ENCODE peak calls at places on chromosomes 2 and 18, in five cellular contexts. S, V, T, I and N are unnamed samples. For H3K9me3, the result is how much of the 10 kb centered on the place peaks cover.

GRCh38 chr2:45218931-45219339 is 209.7 kb upstream of the SIX2 start:
- DNase-seq in V (no peak), I (no peak), T (no peak), S (no peak), N (no peak)

GRCh38 chr2:230927711-230928341 is 2.8 kb upstream of the GPR55 start:
- DNase-seq in V (peak), I (peak), T (no peak), S (no peak), N (peak)

GRCh38 chr18:30132959-30133358 is 909.6 kb downstream of the DSC3 start:
- DNase-seq in T (no peak), I (no peak), S (no peak), V (no peak), N (no peak)

GRCh38 chr18:46696702-46697101 is 39.7 kb upstream of the LOXHD1 start:
- DNase-seq in V (no peak), S (no peak), I (no peak), T (no peak), N (no peak)

GRCh38 chr2:171579481-171579880 is 57.2 kb downstream of the CYBRD1 start:
- DNase-seq in T (no peak), V (no peak), S (no peak), I (no peak), N (no peak)

GRCh38 chr2:64403426-64403825 is 50.5 kb upstream of the LGALSL start:
- DNase-seq in S (no peak), T (no peak), I (no peak), V (no peak), N (no peak)

GRCh38 chr2:176490061-176490861 is 221.0 kb downstream of the MTX2 start:
- DNase-seq in V (peak), S (no peak), I (no peak), T (peak), N (peak)

GRCh38 chr18:32906506-32907214 is 133.8 kb upstream of the KLHL14 start:
- DNase-seq in I (no peak), T (no peak), V (no peak), S (no peak), N (no peak)

GRCh38 chr2:127149384-127149783 is 42.4 kb upstream of the BIN1 start:
- DNase-seq in V (no peak), T (no peak), S (no peak), I (no peak), N (no peak)

GRCh38 chr2:165016772-165017411 is 61.6 kb upstream of the SLC38A11 start:
- DNase-seq in I (no peak), T (no peak), S (peak), V (no peak), N (no peak)

GRCh38 chr2:48070415-48070814 is 164.1 kb upstream of the FBXO11 start:
- DNase-seq in T (no peak), I (no peak), V (no peak), S (no peak), N (no peak)

GRCh38 chr2:231169475-231169874 is 29.0 kb upstream of the ARMC9 start:
- DNase-seq in T (no peak), V (no peak), I (no peak), S (no peak), N (no peak)

GRCh38 chr2:143553261-143553660 is 424.0 kb downstream of the ARHGAP15 start:
- DNase-seq in S (no peak), T (no peak), V (no peak), I (no peak), N (no peak)

GRCh38 chr18:4040391-4041172 is 414.5 kb downstream of the DLGAP1 start:
- DNase-seq in V (no peak), S (no peak), T (no peak), I (no peak), N (no peak)

GRCh38 chr2:36389081-36389480 is 33.5 kb downstream of the CRIM1 start:
- DNase-seq in T (no peak), S (no peak), V (no peak), I (no peak), N (no peak)

GRCh38 chr2:89797320-89798038 is 1106.0 kb downstream of the RPIA start:
- DNase-seq in I (no peak), V (no peak), S (no peak), T (no peak), N (no peak)
- H3K9me3 ChIP-seq in I (half or more), V (under half), S (under half), T (under half), N (under half)

GRCh38 chr18:9001209-9001608 is 101.3 kb upstream of the NDUFV2 start:
- DNase-seq in S (no peak), I (no peak), T (no peak), V (no peak), N (no peak)
- TF ChIP-seq POLR2A in S (no peak), I (no peak), T (no peak), V (no peak), N (no peak)

DNA sequence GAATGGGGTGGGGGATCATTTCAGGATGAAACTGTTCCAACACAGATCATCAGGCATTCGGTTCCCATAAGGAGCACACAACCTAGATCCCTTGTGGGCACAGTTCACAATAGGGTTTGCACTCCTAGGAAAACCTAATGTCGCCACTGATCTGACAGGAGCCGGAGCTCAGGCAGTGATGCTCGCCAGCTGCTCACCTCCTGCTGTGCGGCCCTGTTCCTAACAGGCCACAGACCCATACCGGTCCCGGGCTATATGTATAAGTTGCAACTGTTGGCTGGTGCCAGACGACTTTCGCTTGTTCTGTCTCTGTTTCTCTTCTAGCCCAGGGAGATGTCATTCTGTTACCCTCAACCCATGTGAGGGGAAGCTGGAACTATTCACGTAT is 170.4 kb downstream of the BCL2 start:
- DNase-seq in S (no peak), I (no peak), V (no peak), T (no peak), N (no peak)
- H3K9me3 ChIP-seq in S (under half), I (under half), V (under half), T (under half), N (under half)

GRCh38 chr2:133421516-133422324 is 146.5 kb downstream of the NCKAP5 start:
- DNase-seq in S (no peak), V (peak), I (no peak), T (no peak), N (no peak)
- TF ChIP-seq POLR2A in S (no peak), V (no peak), I (no peak), T (no peak), N (no peak)

DNA sequence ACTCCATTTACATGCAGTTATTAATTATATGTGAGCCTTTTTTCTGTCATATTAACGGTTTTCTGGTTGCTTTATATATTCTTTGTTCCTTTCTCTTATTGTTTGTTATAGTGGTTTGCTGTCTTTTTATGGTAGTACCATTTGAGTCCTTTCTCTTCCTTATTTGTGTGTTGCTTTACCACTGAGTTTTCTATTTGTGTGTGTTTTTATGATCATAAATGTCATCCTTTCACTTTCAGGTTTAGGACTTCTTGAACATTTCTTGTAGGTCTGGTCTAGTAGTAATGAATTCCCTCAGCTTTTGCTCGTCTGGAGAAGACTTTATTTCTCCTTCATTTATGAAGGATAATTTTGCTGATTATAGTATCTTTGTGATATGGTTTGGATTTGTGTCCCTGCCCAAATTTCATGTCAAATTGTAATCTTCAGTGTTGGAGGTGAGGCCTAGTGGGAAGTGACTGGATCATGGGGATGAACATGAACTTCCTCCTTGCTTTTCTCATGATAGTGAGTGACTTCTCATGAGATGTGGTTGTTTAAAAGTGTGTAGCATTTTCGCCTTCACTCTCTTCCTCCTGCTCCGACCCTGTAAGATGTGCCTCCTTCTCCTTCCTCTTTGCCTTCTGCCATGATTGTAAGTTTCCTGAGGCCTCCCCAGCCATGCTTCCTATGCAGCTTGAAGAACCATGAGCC is 11.5 kb downstream of the GCC2 start:
- DNase-seq in S (no peak), V (no peak), T (no peak), I (no peak), N (no peak)
- H3K9me3 ChIP-seq in S (under half), V (under half), T (under half), I (under half), N (under half)

DNA sequence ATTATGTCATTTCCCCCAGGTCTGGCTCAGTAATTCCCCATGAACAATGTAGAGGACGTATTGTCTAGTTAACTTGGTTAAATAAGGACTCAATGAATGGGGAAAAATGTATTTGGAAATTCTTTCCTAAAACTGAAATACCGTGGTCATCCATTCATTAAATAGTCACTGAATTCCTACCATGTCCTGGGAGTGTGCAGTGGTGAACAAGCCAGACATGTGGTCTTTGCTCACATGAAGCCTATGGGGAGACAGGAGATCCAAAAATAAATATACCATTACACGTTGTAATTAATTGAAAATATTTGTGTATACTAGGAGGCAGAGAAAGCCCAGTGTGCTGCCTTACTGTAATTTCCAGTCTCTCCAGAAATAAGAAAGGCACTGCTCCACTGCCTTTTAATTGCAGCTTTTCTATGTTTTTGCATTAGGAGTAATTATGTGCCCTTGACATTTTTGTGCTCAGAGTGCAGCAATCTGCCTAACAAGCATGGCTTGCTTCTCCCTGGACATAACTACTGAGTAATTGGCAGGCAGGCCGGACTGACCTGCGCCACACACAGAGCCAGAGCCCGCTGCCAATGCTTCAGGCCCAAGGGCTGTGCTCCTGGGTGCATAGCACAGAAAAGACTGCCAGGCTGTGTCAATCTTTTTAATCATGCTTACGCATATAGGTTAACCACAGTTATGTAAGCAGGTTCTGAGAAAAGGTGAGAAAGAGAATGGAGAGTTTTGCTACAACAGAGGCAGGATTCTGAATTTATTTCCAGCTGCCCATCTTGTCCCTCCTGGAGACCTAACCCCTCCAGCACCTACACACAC is 22.2 kb upstream of the TTC39C start:
- DNase-seq in T (no peak), V (peak), I (no peak), S (peak), N (peak)
- TF ChIP-seq POLR2A in T (no peak), V (no peak), I (no peak), S (peak), N (no peak)

DNA sequence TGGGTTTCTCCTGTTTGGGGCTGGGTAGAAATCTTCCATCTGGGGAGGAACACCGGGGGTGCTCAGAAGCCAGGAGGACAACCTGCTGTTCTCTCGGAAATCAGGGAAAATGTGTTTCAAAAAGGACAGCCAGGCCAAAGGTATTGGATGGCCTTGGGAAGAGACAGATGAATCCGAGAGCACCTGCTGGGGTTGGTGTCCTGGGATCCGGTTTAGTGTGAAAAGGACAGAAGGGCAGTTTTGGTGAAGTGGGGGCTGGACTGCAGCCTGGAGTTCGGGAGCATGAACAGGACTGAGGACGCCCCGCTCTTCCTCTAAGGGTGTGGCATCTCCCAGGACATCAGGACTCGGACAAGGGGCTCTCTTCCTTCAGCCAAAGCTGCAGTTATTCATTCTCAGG is 24.9 kb upstream of the SNTG2 start:
- DNase-seq in S (no peak), I (no peak), T (no peak), V (no peak), N (no peak)
- H3K9me3 ChIP-seq in S (under half), I (under half), T (under half), V (under half), N (under half)